ENCODE peak calls at places on chromosomes 4 and X, in six cellular contexts. One of them, this sample, is unnamed.

GRCh38 chr4:177119693-177120092 is 190.0 kb upstream of the NEIL3 start:
- DNase-seq in lung: no peak
- DNase-seq in cardiac muscle cell: no peak
- DNase-seq in GM13977: no peak
- DNase-seq in GM13976: no peak
- DNase-seq in Calu3: no peak
- DNase-seq in this sample: no peak

GRCh38 chr4:186104114-186104894 is at the start of gene FAM149A:
- DNase-seq in lung: peak; percentile 73
- DNase-seq in cardiac muscle cell: peak; percentile 14
- DNase-seq in GM13977: peak; percentile 57
- DNase-seq in GM13976: peak; percentile 65
- DNase-seq in Calu3: peak; percentile 69
- DNase-seq in this sample: peak; percentile 83

GRCh38 chrX:45134303-45134702 is 66.4 kb downstream of the DIPK2B start:
- DNase-seq in lung: no peak
- DNase-seq in cardiac muscle cell: peak; percentile 75
- DNase-seq in GM13977: no peak
- DNase-seq in GM13976: no peak
- DNase-seq in Calu3: no peak
- DNase-seq in this sample: no peak

GRCh38 chr4:181007751-181008150 is 1235.5 kb upstream of the TENM3 start:
- DNase-seq in lung: no peak
- DNase-seq in cardiac muscle cell: no peak
- DNase-seq in GM13977: no peak
- DNase-seq in GM13976: no peak
- DNase-seq in Calu3: peak; percentile 2
- DNase-seq in this sample: no peak

GRCh38 chr4:26568446-26568994 is 15.4 kb upstream of the TBC1D19 start:
- DNase-seq in lung: no peak
- DNase-seq in cardiac muscle cell: peak; percentile 58
- DNase-seq in GM13977: no peak
- DNase-seq in GM13976: no peak
- DNase-seq in Calu3: no peak
- DNase-seq in this sample: no peak

GRCh38 chr4:145154573-145154972 is 25.8 kb downstream of the OTUD4 start:
- DNase-seq in lung: no peak
- DNase-seq in cardiac muscle cell: peak; percentile 54
- DNase-seq in GM13977: peak; percentile 30
- DNase-seq in GM13976: peak; percentile 32
- DNase-seq in Calu3: peak; percentile 11
- DNase-seq in this sample: peak; percentile 12

GRCh38 chrX:129769467-129770154 is 10.1 kb upstream of the SASH3 start:
- DNase-seq in lung: no peak
- DNase-seq in cardiac muscle cell: no peak
- DNase-seq in GM13977: peak; percentile 64
- DNase-seq in GM13976: peak; percentile 71
- DNase-seq in Calu3: no peak
- DNase-seq in this sample: peak; percentile 53

GRCh38 chr4:89212666-89213381 is 94.8 kb downstream of the GPRIN3 start:
- DNase-seq in lung: no peak
- DNase-seq in cardiac muscle cell: peak; percentile 7
- DNase-seq in GM13977: no peak
- DNase-seq in GM13976: no peak
- DNase-seq in Calu3: no peak
- DNase-seq in this sample: no peak

GRCh38 chr4:5773271-5773555 is 62.2 kb downstream of the EVC start:
- DNase-seq in lung: no peak
- DNase-seq in cardiac muscle cell: no peak
- DNase-seq in GM13977: no peak
- DNase-seq in GM13976: no peak
- DNase-seq in Calu3: no peak
- DNase-seq in this sample: no peak

GRCh38 chr4:132085105-132085504 is 1064.0 kb upstream of the PCDH10 start:
- DNase-seq in lung: no peak
- DNase-seq in cardiac muscle cell: no peak
- DNase-seq in GM13977: no peak
- DNase-seq in GM13976: no peak
- DNase-seq in Calu3: no peak
- DNase-seq in this sample: no peak

GRCh38 chrX:10106801-10107200 is 50.0 kb upstream of the CLCN4 start:
- DNase-seq in lung: no peak
- DNase-seq in cardiac muscle cell: no peak
- DNase-seq in GM13977: no peak
- DNase-seq in GM13976: no peak
- DNase-seq in Calu3: no peak
- DNase-seq in this sample: peak; percentile 56
- TF ChIP-seq CTCF in lung: no peak
- TF ChIP-seq CTCF in cardiac muscle cell: no peak
- TF ChIP-seq CTCF in GM13977: no peak
- TF ChIP-seq CTCF in GM13976: no peak
- TF ChIP-seq CTCF in Calu3: no peak
- TF ChIP-seq CTCF in this sample: no peak

GRCh38 chrX:108138814-108139213 is 47.2 kb downstream of the ATG4A start:
- DNase-seq in lung: no peak
- DNase-seq in cardiac muscle cell: no peak
- DNase-seq in GM13977: no peak
- DNase-seq in GM13976: no peak
- DNase-seq in Calu3: no peak
- DNase-seq in this sample: no peak

GRCh38 chrX:108134724-108135123 is 43.1 kb downstream of the ATG4A start:
- DNase-seq in lung: no peak
- DNase-seq in cardiac muscle cell: no peak
- DNase-seq in GM13977: no peak
- DNase-seq in GM13976: no peak
- DNase-seq in Calu3: no peak
- DNase-seq in this sample: no peak

DNA sequence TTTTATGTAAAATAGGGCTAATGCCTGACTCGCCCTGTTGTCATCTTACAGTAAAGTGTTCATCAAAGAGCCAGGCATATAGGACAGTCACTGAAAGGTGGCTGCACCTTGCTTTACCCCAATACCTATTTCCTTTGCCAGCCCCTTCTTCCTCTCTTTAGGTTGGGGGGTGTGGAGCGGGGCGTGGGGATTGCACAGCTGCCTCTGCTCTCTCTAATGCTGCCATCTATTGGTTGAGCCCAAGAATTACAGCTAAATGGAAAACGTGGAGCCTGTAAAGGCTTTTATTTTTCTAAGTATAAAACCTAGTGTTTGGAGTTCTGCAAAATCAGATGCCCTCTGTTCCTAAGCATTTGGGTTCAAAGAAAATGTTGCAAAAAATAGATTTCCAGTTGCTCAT is 47.7 kb downstream of the ATG4A start:
- DNase-seq in lung: no peak
- DNase-seq in cardiac muscle cell: no peak
- DNase-seq in GM13977: no peak
- DNase-seq in GM13976: no peak
- DNase-seq in Calu3: peak; percentile 3
- DNase-seq in this sample: no peak
- TF ChIP-seq CTCF in lung: no peak
- TF ChIP-seq CTCF in cardiac muscle cell: peak; percentile 60
- TF ChIP-seq CTCF in GM13977: peak; percentile 56
- TF ChIP-seq CTCF in GM13976: peak; percentile 26
- TF ChIP-seq CTCF in Calu3: no peak
- TF ChIP-seq CTCF in this sample: no peak

DNA sequence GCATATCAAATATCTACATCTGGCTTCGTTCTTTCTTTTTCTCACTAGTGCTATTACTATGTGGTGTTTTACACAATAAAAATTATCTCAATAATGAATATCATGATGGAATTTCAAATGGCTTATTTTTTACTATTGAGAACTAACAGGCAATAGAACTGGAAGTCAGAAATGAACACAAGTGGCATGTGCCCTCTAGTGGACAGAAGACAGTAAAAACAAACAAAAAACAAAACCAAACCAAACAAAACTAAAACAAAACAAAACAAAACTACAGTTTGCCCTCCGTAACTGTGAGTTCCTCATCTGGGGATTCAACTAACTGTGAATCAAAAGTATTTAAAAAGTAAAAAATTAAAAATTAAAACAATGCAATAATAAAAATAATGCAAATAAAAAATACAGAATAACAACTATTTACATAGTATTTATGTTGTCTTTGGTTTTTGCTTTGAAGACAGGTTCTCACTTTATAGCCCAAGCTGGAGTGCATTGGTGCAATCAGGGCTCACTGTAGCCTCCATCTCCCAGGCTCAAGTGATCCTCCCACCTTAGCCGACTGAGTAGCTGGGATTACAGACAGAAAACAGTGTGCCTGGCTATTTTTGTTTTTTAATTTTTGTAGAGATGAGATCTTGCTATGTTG is 195.6 kb upstream of the TACR3 start:
- DNase-seq in lung: no peak
- DNase-seq in cardiac muscle cell: peak; percentile 27
- DNase-seq in GM13977: peak; percentile 18
- DNase-seq in GM13976: peak; percentile 35
- DNase-seq in Calu3: no peak
- DNase-seq in this sample: peak; percentile 34
- TF ChIP-seq CTCF in lung: no peak
- TF ChIP-seq CTCF in cardiac muscle cell: peak; percentile 63
- TF ChIP-seq CTCF in GM13977: peak; percentile 76
- TF ChIP-seq CTCF in GM13976: peak; percentile 39
- TF ChIP-seq CTCF in Calu3: no peak
- TF ChIP-seq CTCF in this sample: peak; percentile 59

GRCh38 chrX:39984191-39984956 is 113.4 kb downstream of the BCOR start:
- DNase-seq in lung: no peak
- DNase-seq in cardiac muscle cell: peak; percentile 79
- DNase-seq in GM13977: no peak
- DNase-seq in GM13976: no peak
- DNase-seq in Calu3: no peak
- DNase-seq in this sample: no peak
- TF ChIP-seq CTCF in lung: no peak
- TF ChIP-seq CTCF in cardiac muscle cell: no peak
- TF ChIP-seq CTCF in GM13977: no peak
- TF ChIP-seq CTCF in GM13976: no peak
- TF ChIP-seq CTCF in Calu3: no peak
- TF ChIP-seq CTCF in this sample: no peak

GRCh38 chrX:97311066-97311778 is 427.5 kb downstream of the RPA4 start:
- DNase-seq in lung: no peak
- DNase-seq in cardiac muscle cell: no peak
- DNase-seq in GM13977: no peak
- DNase-seq in GM13976: no peak
- DNase-seq in Calu3: no peak
- DNase-seq in this sample: no peak

GRCh38 chrX:97320305-97320704 is 436.6 kb downstream of the RPA4 start:
- DNase-seq in lung: no peak
- DNase-seq in cardiac muscle cell: no peak
- DNase-seq in GM13977: no peak
- DNase-seq in GM13976: no peak
- DNase-seq in Calu3: no peak
- DNase-seq in this sample: no peak

GRCh38 chrX:97314348-97314747 is 430.6 kb downstream of the RPA4 start:
- DNase-seq in lung: no peak
- DNase-seq in cardiac muscle cell: no peak
- DNase-seq in GM13977: no peak
- DNase-seq in GM13976: no peak
- DNase-seq in Calu3: no peak
- DNase-seq in this sample: no peak

GRCh38 chrX:97310373-97310772 is 426.7 kb downstream of the RPA4 start:
- DNase-seq in lung: no peak
- DNase-seq in cardiac muscle cell: peak; percentile 27
- DNase-seq in GM13977: no peak
- DNase-seq in GM13976: no peak
- DNase-seq in Calu3: no peak
- DNase-seq in this sample: no peak

GRCh38 chrX:97315939-97316338 is 432.2 kb downstream of the RPA4 start:
- DNase-seq in lung: no peak
- DNase-seq in cardiac muscle cell: no peak
- DNase-seq in GM13977: no peak
- DNase-seq in GM13976: no peak
- DNase-seq in Calu3: no peak
- DNase-seq in this sample: no peak
- TF ChIP-seq CTCF in lung: no peak
- TF ChIP-seq CTCF in cardiac muscle cell: no peak
- TF ChIP-seq CTCF in GM13977: no peak
- TF ChIP-seq CTCF in GM13976: no peak
- TF ChIP-seq CTCF in Calu3: no peak
- TF ChIP-seq CTCF in this sample: no peak

GRCh38 chr4:121113680-121114079 is 41.3 kb upstream of the NDNF start:
- DNase-seq in lung: no peak
- DNase-seq in cardiac muscle cell: no peak
- DNase-seq in GM13977: peak; percentile 5
- DNase-seq in GM13976: no peak
- DNase-seq in Calu3: no peak
- DNase-seq in this sample: no peak
- TF ChIP-seq CTCF in lung: no peak
- TF ChIP-seq CTCF in cardiac muscle cell: no peak
- TF ChIP-seq CTCF in GM13977: no peak
- TF ChIP-seq CTCF in GM13976: no peak
- TF ChIP-seq CTCF in Calu3: no peak
- TF ChIP-seq CTCF in this sample: no peak

GRCh38 chrX:64792598-64793337 is 183.5 kb downstream of the ZC4H2 start:
- DNase-seq in lung: no peak
- DNase-seq in cardiac muscle cell: no peak
- DNase-seq in GM13977: no peak
- DNase-seq in GM13976: no peak
- DNase-seq in Calu3: no peak
- DNase-seq in this sample: no peak
- TF ChIP-seq CTCF in lung: no peak
- TF ChIP-seq CTCF in cardiac muscle cell: no peak
- TF ChIP-seq CTCF in GM13977: no peak
- TF ChIP-seq CTCF in GM13976: no peak
- TF ChIP-seq CTCF in Calu3: no peak
- TF ChIP-seq CTCF in this sample: no peak

This sample was measured in GM20000.